ENCODE peak calls at places on chromosomes 3 and 15, in four cellular contexts. I is activated CD4-positive, CD25-positive, alpha-beta regulatory T cell; D is NCI-H1436; A is H4. T is an unnamed sample.
A peak's percentile ranks its signal among the peaks of the same experiment; 100 is the strongest.

GRCh38 chr3:185089343-185089742 is 63.5 kb downstream of the C3orf70 start:
- DNase-seq in I (no peak), D (no peak), A (no peak), T (no peak)

GRCh38 chr3:47803478-47804025 is 614 bp downstream of the DHX30 start:
- DNase-seq in I (no peak), D (no peak), A (peak; percentile 7), T (no peak)

GRCh38 chr3:186746008-186746407 is 28.8 kb downstream of the KNG1 start:
- DNase-seq in I (no peak), D (no peak), A (peak; percentile 75), T (no peak)

GRCh38 chr3:152419748-152420147 is 151.0 kb downstream of the MBNL1 start:
- DNase-seq in I (no peak), D (no peak), A (no peak), T (no peak)

GRCh38 chr15:90860942-90861675 is 7.3 kb upstream of the FURIN start:
- DNase-seq in I (no peak), D (peak; percentile 79), A (peak; percentile 86), T (no peak)

GRCh38 chr15:57541805-57542504 is 49.7 kb upstream of the MYZAP start:
- DNase-seq in I (no peak), D (peak; percentile 27), A (peak; percentile 68), T (peak; percentile 76)

GRCh38 chr3:129975332-129976090 is 991 bp downstream of the TRH start:
- DNase-seq in I (no peak), D (no peak), A (no peak), T (no peak)

GRCh38 chr3:191020730-191021405 is 158.4 kb upstream of the GMNC start:
- DNase-seq in I (no peak), D (no peak), A (no peak), T (no peak)

GRCh38 chr15:31856581-31856980 is 173.7 kb upstream of the CHRNA7 start:
- DNase-seq in I (no peak), D (no peak), A (no peak), T (no peak)

GRCh38 chr3:138461246-138461645 is 26.8 kb downstream of the ESYT3 start:
- DNase-seq in I (no peak), D (no peak), A (no peak), T (no peak)

GRCh38 chr15:54519577-54519976 is 541.3 kb downstream of the UNC13C start:
- DNase-seq in I (no peak), D (no peak), A (no peak), T (no peak)

GRCh38 chr15:52493968-52494367 is 34.7 kb downstream of the MYO5A start:
- DNase-seq in I (no peak), D (no peak), A (no peak), T (no peak)

GRCh38 chr15:100651253-100651652 is 48.9 kb downstream of the ASB7 start:
- DNase-seq in I (no peak), D (no peak), A (peak; percentile 16), T (no peak)

GRCh38 chr15:40217166-40217785 is 21.6 kb upstream of the PAK6 start:
- DNase-seq in I (no peak), D (peak; percentile 55), A (peak; percentile 55), T (peak; percentile 81)